ENCODE peak calls at places on chromosomes 11 and 22, in four cellular contexts. N is HepG2, C is A549, D is WTC11. A is an unnamed sample.

GRCh38 chr11:124717786-124718634 is 21.7 kb upstream of the NRGN start:
- DNase-seq in N (peak; percentile 6), C (no peak), D (peak; percentile 54), A (no peak)

GRCh38 chr11:47302853-47303252 is 32.9 kb downstream of the MADD start:
- DNase-seq in N (no peak), C (no peak), D (no peak), A (no peak)

GRCh38 chr22:33242078-33242477 is 183.9 kb upstream of the SYN3 start:
- DNase-seq in N (no peak), C (no peak), D (no peak), A (no peak)

GRCh38 chr11:16744128-16744725 is 5.8 kb downstream of the C11orf58 start:
- DNase-seq in N (no peak), C (no peak), D (no peak), A (no peak)

GRCh38 chr11:27292642-27293020 is 70.4 kb downstream of the CCDC34 start:
- DNase-seq in N (peak; percentile 46), C (no peak), D (no peak), A (no peak)

GRCh38 chr11:20458905-20459632 is 71.6 kb downstream of the PRMT3 start:
- DNase-seq in N (no peak), C (no peak), D (no peak), A (peak; percentile 86)

GRCh38 chr22:27913162-27913741 is 5.8 kb downstream of the PITPNB start:
- DNase-seq in N (no peak), C (no peak), D (no peak), A (peak; percentile 56)

GRCh38 chr11:126147268-126148111 is 64.0 kb downstream of the RPUSD4 start:
- DNase-seq in N (peak; percentile 94), C (no peak), D (no peak), A (no peak)

GRCh38 chr11:20008190-20008801 is 152.0 kb downstream of the DBX1 start:
- DNase-seq in N (no peak), C (no peak), D (no peak), A (no peak)

GRCh38 chr11:11532574-11532973 is 89.2 kb downstream of the GALNT18 start:
- DNase-seq in N (no peak), C (no peak), D (no peak), A (no peak)

GRCh38 chr11:88098289-88098688 is 77.0 kb downstream of the RAB38 start:
- DNase-seq in N (no peak), C (no peak), D (no peak), A (no peak)

GRCh38 chr11:3087821-3088800 is 30.9 kb upstream of the CARS1 start:
- DNase-seq in N (no peak), C (no peak), D (no peak), A (no peak)

GRCh38 chr11:134661660-134662059 is 249.6 kb upstream of the B3GAT1 start:
- DNase-seq in N (no peak), C (no peak), D (no peak), A (no peak)

GRCh38 chr11:130442728-130443127 is 5.7 kb upstream of the ADAMTS15 start:
- DNase-seq in N (no peak), C (no peak), D (no peak), A (no peak)

GRCh38 chr22:21762712-21763581 is 27.4 kb upstream of the YPEL1 start:
- DNase-seq in N (no peak), C (no peak), D (no peak), A (no peak)

GRCh38 chr11:102886999-102887398 is 12.2 kb upstream of the MMP12 start:
- DNase-seq in N (no peak), C (no peak), D (no peak), A (no peak)

GRCh38 chr11:99368579-99368978 is 347.8 kb downstream of the CNTN5 start:
- DNase-seq in N (no peak), C (no peak), D (no peak), A (no peak)

GRCh38 chr22:46043816-46044717 is 67.1 kb upstream of the WNT7B start:
- DNase-seq in N (no peak), C (no peak), D (peak; percentile 29), A (no peak)

GRCh38 chr22:47379037-47379436 is 616.6 kb downstream of the TBC1D22A start:
- DNase-seq in N (no peak), C (no peak), D (no peak), A (no peak)

GRCh38 chr11:76626921-76627391 is 43.6 kb downstream of the LRRC32 start:
- DNase-seq in N (no peak), C (no peak), D (no peak), A (no peak)

GRCh38 chr11:57638811-57639320 is 10.8 kb downstream of the YPEL4 start:
- DNase-seq in N (no peak), C (no peak), D (peak; percentile 44), A (no peak)

GRCh38 chr11:65822760-65823528 is 10.8 kb upstream of the SNX32 start:
- DNase-seq in N (no peak), C (no peak), D (no peak), A (no peak)

GRCh38 chr22:17501679-17502285 is 61.5 kb upstream of the SLC25A18 start:
- DNase-seq in N (peak; percentile 63), C (peak; percentile 33), D (no peak), A (peak; percentile 75)

GRCh38 chr11:66317766-66318575 is 1.1 kb upstream of the CD248 start:
- DNase-seq in N (peak; percentile 70), C (no peak), D (peak; percentile 46), A (no peak)

GRCh38 chr22:42145175-42145574 is 14.6 kb upstream of the CYP2D6 start:
- DNase-seq in N (no peak), C (no peak), D (no peak), A (no peak)

GRCh38 chr11:59145534-59145933 is 2.9 kb downstream of the FAM111A start:
- DNase-seq in N (no peak), C (no peak), D (no peak), A (no peak)
- TF ChIP-seq NR3C1 in N (no peak), C (no peak), D (no peak), A (no peak)

GRCh38 chr22:49021097-49021925 is 806.4 kb downstream of the BRD1 start:
- DNase-seq in N (no peak), C (no peak), D (no peak), A (no peak)

GRCh38 chr22:49020314-49020713 is 807.4 kb downstream of the BRD1 start:
- DNase-seq in N (no peak), C (no peak), D (no peak), A (no peak)

GRCh38 chr22:49023161-49023878 is 804.4 kb downstream of the BRD1 start:
- DNase-seq in N (no peak), C (no peak), D (no peak), A (no peak)

GRCh38 chr22:49022816-49023160 is 804.9 kb downstream of the BRD1 start:
- DNase-seq in N (no peak), C (no peak), D (no peak), A (no peak)

DNA sequence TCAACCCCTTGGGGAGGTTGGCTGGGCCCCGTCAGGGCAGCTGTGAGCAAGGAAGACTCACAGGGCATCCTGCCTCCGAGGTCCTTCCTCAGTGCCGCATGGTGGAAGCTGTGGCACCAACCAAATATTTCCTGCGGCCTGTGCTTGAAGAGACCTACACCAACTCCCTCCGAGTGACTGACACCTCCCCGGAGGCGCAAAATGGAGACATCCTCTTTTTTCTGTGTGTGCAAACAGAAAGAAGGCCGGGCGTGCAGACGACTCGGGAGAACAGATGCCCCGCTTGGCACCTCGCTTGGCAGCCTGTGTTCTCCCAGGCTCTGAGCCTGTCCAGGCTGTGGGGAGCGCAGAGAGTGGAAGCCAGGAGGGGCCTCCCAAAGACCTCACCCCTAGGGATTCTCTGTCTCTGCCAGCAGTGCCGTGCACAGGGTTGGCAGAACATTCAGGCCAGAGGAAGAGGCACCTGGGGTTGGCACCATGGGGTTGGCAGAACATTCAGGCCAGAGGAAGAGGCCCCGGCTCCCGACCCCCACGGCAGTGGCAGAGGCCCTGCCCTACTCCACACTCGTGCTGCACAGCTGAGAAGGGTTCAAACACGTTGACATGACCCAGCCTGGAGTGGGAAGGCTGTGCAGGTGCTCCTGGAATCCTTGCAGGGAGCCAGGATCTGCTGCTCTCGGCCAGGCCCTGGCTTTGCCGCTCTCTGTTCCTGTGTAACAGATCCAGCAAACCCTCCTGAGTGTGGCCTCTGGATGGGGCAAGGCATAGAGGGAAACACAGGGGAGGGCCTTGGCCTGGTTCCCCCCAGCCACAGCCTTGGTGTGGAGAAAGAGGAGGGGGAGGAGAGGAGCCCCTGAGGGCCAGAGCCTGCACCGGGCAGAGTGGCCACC is 805.5 kb downstream of the BRD1 start:
- DNase-seq in N (no peak), C (no peak), D (peak; percentile 2), A (no peak)
- TF ChIP-seq NR3C1 in N (no peak), C (no peak), D (no peak), A (no peak)

DNA sequence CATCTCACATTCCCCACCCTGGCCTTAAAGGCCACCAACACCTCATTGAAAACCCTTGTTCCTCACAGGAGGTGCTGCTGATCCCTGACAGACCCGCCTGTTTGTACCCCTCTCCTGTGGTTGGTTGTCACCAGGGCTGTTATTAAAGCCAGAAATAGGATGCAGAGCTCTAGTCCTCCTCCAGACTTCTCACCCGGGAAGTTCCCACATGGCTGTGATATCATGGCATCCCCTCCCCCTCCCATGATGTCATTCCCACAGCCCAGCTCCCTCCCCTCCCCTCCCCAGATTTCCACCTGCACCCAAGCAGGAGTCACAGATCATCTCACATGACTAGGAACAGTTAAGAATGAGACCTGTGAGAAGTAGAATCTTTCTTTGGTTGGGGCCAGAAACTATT is 302.7 kb upstream of the NCAM1 start:
- DNase-seq in N (no peak), C (no peak), D (no peak), A (no peak)
- TF ChIP-seq NR3C1 in N (no peak), C (no peak), D (no peak), A (no peak)

GRCh38 chr11:120179071-120179672 is 31.7 kb upstream of the OAF start:
- DNase-seq in N (no peak), C (no peak), D (no peak), A (no peak)
- TF ChIP-seq NR3C1 in N (no peak), C (no peak), D (no peak), A (no peak)